ENCODE peak calls at places on chromosomes 16 and 17, in nine cellular contexts. One of them, this sample, is unnamed.

GRCh38 chr16:22734313-22734869 is 79.6 kb upstream of the HS3ST2 start:
- DNase-seq in natural killer cell: no peak
- DNase-seq in AG10803: no peak
- DNase-seq in head of caudate nucleus: no peak
- DNase-seq in non-pigmented ciliary epithelial cell: no peak
- DNase-seq in activated CD8-positive, alpha-beta T cell treated with anti-CD3 and anti-CD28 coated beads for 36 hours: no peak
- DNase-seq in cardiac fibroblast: no peak
- DNase-seq in sigmoid colon: peak
- DNase-seq in Ammon's horn: no peak
- DNase-seq in this sample: no peak

GRCh38 chr17:18318771-18319450 is 3.8 kb downstream of the SMCR8 start:
- DNase-seq in natural killer cell: no peak
- DNase-seq in AG10803: no peak
- DNase-seq in head of caudate nucleus: no peak
- DNase-seq in non-pigmented ciliary epithelial cell: no peak
- DNase-seq in activated CD8-positive, alpha-beta T cell treated with anti-CD3 and anti-CD28 coated beads for 36 hours: no peak
- DNase-seq in cardiac fibroblast: no peak
- DNase-seq in sigmoid colon: peak
- DNase-seq in Ammon's horn: no peak
- DNase-seq in this sample: no peak

GRCh38 chr17:75476274-75476673 is 19.8 kb downstream of the TMEM94 start:
- DNase-seq in natural killer cell: no peak
- DNase-seq in AG10803: peak
- DNase-seq in head of caudate nucleus: peak
- DNase-seq in non-pigmented ciliary epithelial cell: no peak
- DNase-seq in activated CD8-positive, alpha-beta T cell treated with anti-CD3 and anti-CD28 coated beads for 36 hours: no peak
- DNase-seq in cardiac fibroblast: peak
- DNase-seq in sigmoid colon: no peak
- DNase-seq in Ammon's horn: peak
- DNase-seq in this sample: no peak

GRCh38 chr17:58487589-58488427 is at the start of gene HSF5:
- DNase-seq in natural killer cell: peak
- DNase-seq in AG10803: no peak
- DNase-seq in head of caudate nucleus: no peak
- DNase-seq in non-pigmented ciliary epithelial cell: no peak
- DNase-seq in activated CD8-positive, alpha-beta T cell treated with anti-CD3 and anti-CD28 coated beads for 36 hours: peak
- DNase-seq in cardiac fibroblast: peak
- DNase-seq in sigmoid colon: no peak
- DNase-seq in Ammon's horn: no peak
- DNase-seq in this sample: no peak

GRCh38 chr17:10034719-10035475 is 129.8 kb upstream of the RCVRN start:
- DNase-seq in natural killer cell: no peak
- DNase-seq in AG10803: peak
- DNase-seq in head of caudate nucleus: no peak
- DNase-seq in non-pigmented ciliary epithelial cell: no peak
- DNase-seq in activated CD8-positive, alpha-beta T cell treated with anti-CD3 and anti-CD28 coated beads for 36 hours: no peak
- DNase-seq in cardiac fibroblast: no peak
- DNase-seq in sigmoid colon: no peak
- DNase-seq in Ammon's horn: no peak
- DNase-seq in this sample: no peak

GRCh38 chr17:18301081-18301480 is 13.7 kb downstream of the TOP3A start:
- DNase-seq in natural killer cell: no peak
- DNase-seq in AG10803: no peak
- DNase-seq in head of caudate nucleus: no peak
- DNase-seq in non-pigmented ciliary epithelial cell: no peak
- DNase-seq in activated CD8-positive, alpha-beta T cell treated with anti-CD3 and anti-CD28 coated beads for 36 hours: no peak
- DNase-seq in cardiac fibroblast: no peak
- DNase-seq in sigmoid colon: no peak
- DNase-seq in Ammon's horn: no peak
- DNase-seq in this sample: no peak

GRCh38 chr16:31700200-31700529 is 172.5 kb downstream of the AHSP start:
- DNase-seq in natural killer cell: no peak
- DNase-seq in AG10803: no peak
- DNase-seq in head of caudate nucleus: no peak
- DNase-seq in non-pigmented ciliary epithelial cell: no peak
- DNase-seq in activated CD8-positive, alpha-beta T cell treated with anti-CD3 and anti-CD28 coated beads for 36 hours: no peak
- DNase-seq in cardiac fibroblast: no peak
- DNase-seq in sigmoid colon: no peak
- DNase-seq in Ammon's horn: no peak
- DNase-seq in this sample: no peak

GRCh38 chr16:85460252-85460982 is 152.7 kb upstream of the GSE1 start:
- DNase-seq in natural killer cell: no peak
- DNase-seq in AG10803: no peak
- DNase-seq in head of caudate nucleus: no peak
- DNase-seq in non-pigmented ciliary epithelial cell: no peak
- DNase-seq in activated CD8-positive, alpha-beta T cell treated with anti-CD3 and anti-CD28 coated beads for 36 hours: no peak
- DNase-seq in cardiac fibroblast: peak
- DNase-seq in sigmoid colon: no peak
- DNase-seq in Ammon's horn: no peak
- DNase-seq in this sample: no peak

GRCh38 chr17:59762826-59763374 is 55.4 kb downstream of the VMP1 start:
- DNase-seq in natural killer cell: no peak
- DNase-seq in AG10803: no peak
- DNase-seq in head of caudate nucleus: no peak
- DNase-seq in non-pigmented ciliary epithelial cell: no peak
- DNase-seq in activated CD8-positive, alpha-beta T cell treated with anti-CD3 and anti-CD28 coated beads for 36 hours: no peak
- DNase-seq in cardiac fibroblast: no peak
- DNase-seq in sigmoid colon: no peak
- DNase-seq in Ammon's horn: no peak
- DNase-seq in this sample: no peak

GRCh38 chr17:36082062-36082461 is 7.9 kb downstream of the CCL3 start:
- DNase-seq in natural killer cell: no peak
- DNase-seq in AG10803: no peak
- DNase-seq in head of caudate nucleus: no peak
- DNase-seq in non-pigmented ciliary epithelial cell: no peak
- DNase-seq in activated CD8-positive, alpha-beta T cell treated with anti-CD3 and anti-CD28 coated beads for 36 hours: peak
- DNase-seq in cardiac fibroblast: no peak
- DNase-seq in sigmoid colon: no peak
- DNase-seq in Ammon's horn: no peak
- DNase-seq in this sample: no peak

GRCh38 chr17:17837966-17838962 is 1.5 kb upstream of the SREBF1 start:
- DNase-seq in natural killer cell: no peak
- DNase-seq in AG10803: no peak
- DNase-seq in head of caudate nucleus: no peak
- DNase-seq in non-pigmented ciliary epithelial cell: no peak
- DNase-seq in activated CD8-positive, alpha-beta T cell treated with anti-CD3 and anti-CD28 coated beads for 36 hours: no peak
- DNase-seq in cardiac fibroblast: peak
- DNase-seq in sigmoid colon: no peak
- DNase-seq in Ammon's horn: peak
- DNase-seq in this sample: no peak

GRCh38 chr17:56260421-56260820 is 107.1 kb downstream of the ANKFN1 start:
- DNase-seq in natural killer cell: no peak
- DNase-seq in AG10803: peak
- DNase-seq in head of caudate nucleus: no peak
- DNase-seq in non-pigmented ciliary epithelial cell: no peak
- DNase-seq in activated CD8-positive, alpha-beta T cell treated with anti-CD3 and anti-CD28 coated beads for 36 hours: no peak
- DNase-seq in cardiac fibroblast: no peak
- DNase-seq in sigmoid colon: no peak
- DNase-seq in Ammon's horn: no peak
- DNase-seq in this sample: no peak

GRCh38 chr16:3007059-3007956 is 5.4 kb upstream of the CLDN9 start:
- DNase-seq in natural killer cell: no peak
- DNase-seq in AG10803: no peak
- DNase-seq in head of caudate nucleus: no peak
- DNase-seq in non-pigmented ciliary epithelial cell: no peak
- DNase-seq in activated CD8-positive, alpha-beta T cell treated with anti-CD3 and anti-CD28 coated beads for 36 hours: no peak
- DNase-seq in cardiac fibroblast: no peak
- DNase-seq in sigmoid colon: no peak
- DNase-seq in Ammon's horn: no peak
- DNase-seq in this sample: no peak

GRCh38 chr16:70800306-70800705 is 652 bp downstream of the VAC14 start:
- DNase-seq in natural killer cell: no peak
- DNase-seq in AG10803: no peak
- DNase-seq in head of caudate nucleus: no peak
- DNase-seq in non-pigmented ciliary epithelial cell: no peak
- DNase-seq in activated CD8-positive, alpha-beta T cell treated with anti-CD3 and anti-CD28 coated beads for 36 hours: no peak
- DNase-seq in cardiac fibroblast: no peak
- DNase-seq in sigmoid colon: no peak
- DNase-seq in Ammon's horn: no peak
- DNase-seq in this sample: no peak

GRCh38 chr17:41494524-41494923 is 4.8 kb upstream of the KRT36 start:
- DNase-seq in natural killer cell: no peak
- DNase-seq in AG10803: peak
- DNase-seq in head of caudate nucleus: no peak
- DNase-seq in non-pigmented ciliary epithelial cell: no peak
- DNase-seq in activated CD8-positive, alpha-beta T cell treated with anti-CD3 and anti-CD28 coated beads for 36 hours: no peak
- DNase-seq in cardiac fibroblast: no peak
- DNase-seq in sigmoid colon: no peak
- DNase-seq in Ammon's horn: no peak
- DNase-seq in this sample: no peak

GRCh38 chr17:8947201-8947600 is 18.3 kb downstream of the PIK3R5 start:
- DNase-seq in natural killer cell: no peak
- DNase-seq in AG10803: no peak
- DNase-seq in head of caudate nucleus: no peak
- DNase-seq in non-pigmented ciliary epithelial cell: no peak
- DNase-seq in activated CD8-positive, alpha-beta T cell treated with anti-CD3 and anti-CD28 coated beads for 36 hours: no peak
- DNase-seq in cardiac fibroblast: no peak
- DNase-seq in sigmoid colon: no peak
- DNase-seq in Ammon's horn: no peak
- DNase-seq in this sample: no peak

GRCh38 chr16:17331991-17332390 is 138.8 kb downstream of the XYLT1 start:
- DNase-seq in natural killer cell: no peak
- DNase-seq in AG10803: no peak
- DNase-seq in head of caudate nucleus: no peak
- DNase-seq in non-pigmented ciliary epithelial cell: no peak
- DNase-seq in activated CD8-positive, alpha-beta T cell treated with anti-CD3 and anti-CD28 coated beads for 36 hours: no peak
- DNase-seq in cardiac fibroblast: no peak
- DNase-seq in sigmoid colon: no peak
- DNase-seq in Ammon's horn: no peak
- DNase-seq in this sample: no peak

GRCh38 chr17:62705781-62706597 is 78.5 kb downstream of the MRC2 start:
- DNase-seq in natural killer cell: no peak
- DNase-seq in AG10803: peak
- DNase-seq in head of caudate nucleus: peak
- DNase-seq in non-pigmented ciliary epithelial cell: no peak
- DNase-seq in activated CD8-positive, alpha-beta T cell treated with anti-CD3 and anti-CD28 coated beads for 36 hours: no peak
- DNase-seq in cardiac fibroblast: peak
- DNase-seq in sigmoid colon: peak
- DNase-seq in Ammon's horn: peak
- DNase-seq in this sample: no peak

GRCh38 chr17:42180411-42180921 is 476 bp downstream of the KCNH4 start:
- DNase-seq in natural killer cell: no peak
- DNase-seq in AG10803: no peak
- DNase-seq in head of caudate nucleus: no peak
- DNase-seq in non-pigmented ciliary epithelial cell: no peak
- DNase-seq in activated CD8-positive, alpha-beta T cell treated with anti-CD3 and anti-CD28 coated beads for 36 hours: no peak
- DNase-seq in cardiac fibroblast: no peak
- DNase-seq in sigmoid colon: no peak
- DNase-seq in Ammon's horn: no peak
- DNase-seq in this sample: no peak

GRCh38 chr16:81816793-81817210 is 37.7 kb downstream of the PLCG2 start:
- DNase-seq in natural killer cell: peak
- DNase-seq in AG10803: no peak
- DNase-seq in head of caudate nucleus: no peak
- DNase-seq in non-pigmented ciliary epithelial cell: no peak
- DNase-seq in activated CD8-positive, alpha-beta T cell treated with anti-CD3 and anti-CD28 coated beads for 36 hours: no peak
- DNase-seq in cardiac fibroblast: no peak
- DNase-seq in sigmoid colon: no peak
- DNase-seq in Ammon's horn: no peak
- DNase-seq in this sample: no peak

GRCh38 chr17:35116845-35117244 is 2.8 kb downstream of the RAD51D start:
- DNase-seq in natural killer cell: no peak
- DNase-seq in AG10803: no peak
- DNase-seq in head of caudate nucleus: no peak
- DNase-seq in non-pigmented ciliary epithelial cell: no peak
- DNase-seq in activated CD8-positive, alpha-beta T cell treated with anti-CD3 and anti-CD28 coated beads for 36 hours: no peak
- DNase-seq in cardiac fibroblast: no peak
- DNase-seq in sigmoid colon: no peak
- DNase-seq in Ammon's horn: no peak
- DNase-seq in this sample: no peak

GRCh38 chr16:27191352-27191924 is 11.9 kb upstream of the KDM8 start:
- DNase-seq in natural killer cell: no peak
- DNase-seq in AG10803: no peak
- DNase-seq in head of caudate nucleus: no peak
- DNase-seq in non-pigmented ciliary epithelial cell: no peak
- DNase-seq in activated CD8-positive, alpha-beta T cell treated with anti-CD3 and anti-CD28 coated beads for 36 hours: no peak
- DNase-seq in cardiac fibroblast: no peak
- DNase-seq in sigmoid colon: no peak
- DNase-seq in Ammon's horn: no peak
- DNase-seq in this sample: no peak

GRCh38 chr16:3157229-3158013 is 22.6 kb downstream of the ZNF213 start:
- DNase-seq in natural killer cell: peak
- DNase-seq in AG10803: peak
- DNase-seq in head of caudate nucleus: no peak
- DNase-seq in non-pigmented ciliary epithelial cell: peak
- DNase-seq in activated CD8-positive, alpha-beta T cell treated with anti-CD3 and anti-CD28 coated beads for 36 hours: peak
- DNase-seq in cardiac fibroblast: peak
- DNase-seq in sigmoid colon: peak
- DNase-seq in Ammon's horn: no peak
- DNase-seq in this sample: peak

GRCh38 chr16:30774367-30775130 is 12.4 kb downstream of the RNF40 start:
- DNase-seq in natural killer cell: no peak
- DNase-seq in AG10803: no peak
- DNase-seq in head of caudate nucleus: no peak
- DNase-seq in non-pigmented ciliary epithelial cell: no peak
- DNase-seq in activated CD8-positive, alpha-beta T cell treated with anti-CD3 and anti-CD28 coated beads for 36 hours: no peak
- DNase-seq in cardiac fibroblast: no peak
- DNase-seq in sigmoid colon: no peak
- DNase-seq in Ammon's horn: no peak
- DNase-seq in this sample: no peak

GRCh38 chr16:24753437-24753836 is 24.0 kb downstream of the TNRC6A start:
- DNase-seq in natural killer cell: no peak
- DNase-seq in AG10803: no peak
- DNase-seq in head of caudate nucleus: no peak
- DNase-seq in non-pigmented ciliary epithelial cell: no peak
- DNase-seq in activated CD8-positive, alpha-beta T cell treated with anti-CD3 and anti-CD28 coated beads for 36 hours: peak
- DNase-seq in cardiac fibroblast: no peak
- DNase-seq in sigmoid colon: no peak
- DNase-seq in Ammon's horn: no peak
- DNase-seq in this sample: no peak

GRCh38 chr16:67969286-67970039 is 1.0 kb upstream of the SLC12A4 start:
- DNase-seq in natural killer cell: no peak
- DNase-seq in AG10803: no peak
- DNase-seq in head of caudate nucleus: no peak
- DNase-seq in non-pigmented ciliary epithelial cell: no peak
- DNase-seq in activated CD8-positive, alpha-beta T cell treated with anti-CD3 and anti-CD28 coated beads for 36 hours: no peak
- DNase-seq in cardiac fibroblast: no peak
- DNase-seq in sigmoid colon: no peak
- DNase-seq in Ammon's horn: no peak
- DNase-seq in this sample: no peak

GRCh38 chr16:2149630-2150417 is 1.4 kb downstream of the RAB26 start:
- DNase-seq in natural killer cell: no peak
- DNase-seq in AG10803: no peak
- DNase-seq in head of caudate nucleus: no peak
- DNase-seq in non-pigmented ciliary epithelial cell: no peak
- DNase-seq in activated CD8-positive, alpha-beta T cell treated with anti-CD3 and anti-CD28 coated beads for 36 hours: peak
- DNase-seq in cardiac fibroblast: no peak
- DNase-seq in sigmoid colon: no peak
- DNase-seq in Ammon's horn: no peak
- DNase-seq in this sample: no peak

GRCh38 chr17:83185023-83186002 is 105.9 kb downstream of the METRNL start:
- DNase-seq in natural killer cell: peak
- DNase-seq in AG10803: no peak
- DNase-seq in head of caudate nucleus: no peak
- DNase-seq in non-pigmented ciliary epithelial cell: no peak
- DNase-seq in activated CD8-positive, alpha-beta T cell treated with anti-CD3 and anti-CD28 coated beads for 36 hours: no peak
- DNase-seq in cardiac fibroblast: no peak
- DNase-seq in sigmoid colon: peak
- DNase-seq in Ammon's horn: no peak
- DNase-seq in this sample: no peak

GRCh38 chr17:49760909-49761558 is 2.9 kb downstream of the FAM117A start:
- DNase-seq in natural killer cell: no peak
- DNase-seq in AG10803: no peak
- DNase-seq in head of caudate nucleus: no peak
- DNase-seq in non-pigmented ciliary epithelial cell: no peak
- DNase-seq in activated CD8-positive, alpha-beta T cell treated with anti-CD3 and anti-CD28 coated beads for 36 hours: no peak
- DNase-seq in cardiac fibroblast: no peak
- DNase-seq in sigmoid colon: no peak
- DNase-seq in Ammon's horn: no peak
- DNase-seq in this sample: no peak

GRCh38 chr17:81980752-81981239 is 3.4 kb downstream of the ASPSCR1 start:
- DNase-seq in natural killer cell: no peak
- DNase-seq in AG10803: no peak
- DNase-seq in head of caudate nucleus: no peak
- DNase-seq in non-pigmented ciliary epithelial cell: no peak
- DNase-seq in activated CD8-positive, alpha-beta T cell treated with anti-CD3 and anti-CD28 coated beads for 36 hours: no peak
- DNase-seq in cardiac fibroblast: no peak
- DNase-seq in sigmoid colon: no peak
- DNase-seq in Ammon's horn: no peak
- DNase-seq in this sample: no peak

GRCh38 chr16:72203401-72203800 is 31.4 kb upstream of the PMFBP1 start:
- DNase-seq in natural killer cell: no peak
- DNase-seq in AG10803: peak
- DNase-seq in head of caudate nucleus: peak
- DNase-seq in non-pigmented ciliary epithelial cell: no peak
- DNase-seq in activated CD8-positive, alpha-beta T cell treated with anti-CD3 and anti-CD28 coated beads for 36 hours: peak
- DNase-seq in cardiac fibroblast: peak
- DNase-seq in sigmoid colon: no peak
- DNase-seq in Ammon's horn: peak
- DNase-seq in this sample: no peak